ENCODE peak calls at places on chromosomes 11 and 22, in four cellular contexts. Q is tibial nerve; Z is right cardiac atrium; U is CD8-positive, alpha-beta T cell. V is an unnamed sample.

GRCh38 chr11:107591098-107591445 is at the start of gene ELMOD1:
- DNase-seq in Q (no peak), U (no peak), Z (peak; percentile 61), V (peak; percentile 16)

GRCh38 chr11:74276581-74276980 is 34.9 kb downstream of the P4HA3 start:
- DNase-seq in Z (no peak), U (no peak), Q (no peak), V (no peak)

GRCh38 chr11:107707807-107708206 is 4.0 kb downstream of the SLN start:
- DNase-seq in Z (no peak), Q (no peak), U (no peak), V (no peak)

GRCh38 chr11:112425121-112425520 is 164.5 kb upstream of the PLET1 start:
- DNase-seq in Z (no peak), Q (no peak), U (no peak), V (no peak)

GRCh38 chr22:27903805-27904473 is 15.1 kb downstream of the PITPNB start:
- DNase-seq in Z (no peak), U (no peak), Q (no peak), V (no peak)

GRCh38 chr11:1218256-1218787 is 4.5 kb upstream of the MUC5B start:
- DNase-seq in Z (no peak), Q (no peak), U (no peak), V (no peak)

GRCh38 chr11:115848614-115849013 is 344.4 kb upstream of the CADM1 start:
- DNase-seq in U (no peak), Q (no peak), Z (no peak), V (no peak)

GRCh38 chr11:12932485-12932884 is 76.6 kb upstream of the RASSF10 start:
- DNase-seq in Z (no peak), U (no peak), Q (no peak), V (no peak)

GRCh38 chr11:108224908-108225786 is 2.3 kb downstream of the ATM start:
- DNase-seq in Q (peak; percentile 12), Z (no peak), U (peak; percentile 66), V (no peak)

GRCh38 chr11:123186291-123186690 is 8.8 kb downstream of the CLMP start:
- DNase-seq in Z (no peak), Q (no peak), U (no peak), V (no peak)

GRCh38 chr22:44665115-44665514 is 36.9 kb upstream of the PRR5 start:
- DNase-seq in U (no peak), Z (peak; percentile 52), Q (no peak), V (no peak)

GRCh38 chr11:35419713-35420333 is 465 bp upstream of the SLC1A2 start:
- DNase-seq in Z (peak; percentile 25), U (no peak), Q (no peak), V (no peak)

GRCh38 chr22:32324505-32325415 is 32.9 kb upstream of the RFPL3 start:
- DNase-seq in Z (no peak), Q (no peak), U (no peak), V (no peak)

GRCh38 chr22:31055322-31056159 is 25.6 kb upstream of the SMTN start:
- DNase-seq in Q (peak; percentile 76), Z (peak; percentile 94), U (no peak), V (no peak)

GRCh38 chr11:117180020-117180419 is 1.5 kb downstream of the SIDT2 start:
- DNase-seq in U (peak; percentile 47), Q (no peak), Z (no peak), V (peak; percentile 15)

GRCh38 chr11:75980031-75980430 is 165.0 kb downstream of the UVRAG start:
- DNase-seq in Q (no peak), Z (no peak), U (no peak), V (no peak)
- H3K4me3 ChIP-seq in Q (no peak overlapping the region), Z (no peak overlapping the region), U (no peak overlapping the region), V (no peak overlapping the region)

GRCh38 chr22:49662681-49663080 is 165.0 kb downstream of the BRD1 start:
- DNase-seq in Z (no peak), U (no peak), Q (no peak), V (no peak)

GRCh38 chr22:49663823-49664222 is 163.8 kb downstream of the BRD1 start:
- DNase-seq in U (no peak), Z (no peak), Q (no peak), V (no peak)

GRCh38 chr22:49664891-49665290 is 162.8 kb downstream of the BRD1 start:
- DNase-seq in U (peak; percentile 21), Z (no peak), Q (no peak), V (no peak)

GRCh38 chr22:49663311-49663711 is 164.4 kb downstream of the BRD1 start:
- DNase-seq in Q (no peak), Z (no peak), U (no peak), V (no peak)

GRCh38 chr22:49664371-49664881 is 163.2 kb downstream of the BRD1 start:
- DNase-seq in Q (no peak), U (peak; percentile 34), Z (no peak), V (no peak)
- H3K27ac ChIP-seq in Q (no peak overlapping the region), U (no peak overlapping the region), Z (no peak overlapping the region), V (no peak overlapping the region)

GRCh38 chr11:62538470-62539237 is 8.0 kb downstream of the AHNAK start:
- DNase-seq in U (no peak), Q (no peak), Z (no peak), V (no peak)

GRCh38 chr11:62542111-62542745 is 4.4 kb downstream of the AHNAK start:
- DNase-seq in Q (no peak), Z (no peak), U (no peak), V (no peak)

GRCh38 chr11:62542750-62543567 is 3.6 kb downstream of the AHNAK start:
- DNase-seq in Q (peak; percentile 79), U (peak; percentile 84), Z (peak; percentile 86), V (peak; percentile 70)

GRCh38 chr11:62539238-62539925 is 7.2 kb downstream of the AHNAK start:
- DNase-seq in U (peak; percentile 62), Z (peak; percentile 85), Q (no peak), V (no peak)

GRCh38 chr11:62540804-62541671 is 5.6 kb downstream of the AHNAK start:
- DNase-seq in Q (no peak), U (no peak), Z (peak; percentile 46), V (no peak)
- H3K4me3 ChIP-seq in Q (peak overlapping the region; percentile 95), U (no peak overlapping the region), Z (peak overlapping the region; percentile 14), V (peak overlapping the region; percentile 54)

DNA sequence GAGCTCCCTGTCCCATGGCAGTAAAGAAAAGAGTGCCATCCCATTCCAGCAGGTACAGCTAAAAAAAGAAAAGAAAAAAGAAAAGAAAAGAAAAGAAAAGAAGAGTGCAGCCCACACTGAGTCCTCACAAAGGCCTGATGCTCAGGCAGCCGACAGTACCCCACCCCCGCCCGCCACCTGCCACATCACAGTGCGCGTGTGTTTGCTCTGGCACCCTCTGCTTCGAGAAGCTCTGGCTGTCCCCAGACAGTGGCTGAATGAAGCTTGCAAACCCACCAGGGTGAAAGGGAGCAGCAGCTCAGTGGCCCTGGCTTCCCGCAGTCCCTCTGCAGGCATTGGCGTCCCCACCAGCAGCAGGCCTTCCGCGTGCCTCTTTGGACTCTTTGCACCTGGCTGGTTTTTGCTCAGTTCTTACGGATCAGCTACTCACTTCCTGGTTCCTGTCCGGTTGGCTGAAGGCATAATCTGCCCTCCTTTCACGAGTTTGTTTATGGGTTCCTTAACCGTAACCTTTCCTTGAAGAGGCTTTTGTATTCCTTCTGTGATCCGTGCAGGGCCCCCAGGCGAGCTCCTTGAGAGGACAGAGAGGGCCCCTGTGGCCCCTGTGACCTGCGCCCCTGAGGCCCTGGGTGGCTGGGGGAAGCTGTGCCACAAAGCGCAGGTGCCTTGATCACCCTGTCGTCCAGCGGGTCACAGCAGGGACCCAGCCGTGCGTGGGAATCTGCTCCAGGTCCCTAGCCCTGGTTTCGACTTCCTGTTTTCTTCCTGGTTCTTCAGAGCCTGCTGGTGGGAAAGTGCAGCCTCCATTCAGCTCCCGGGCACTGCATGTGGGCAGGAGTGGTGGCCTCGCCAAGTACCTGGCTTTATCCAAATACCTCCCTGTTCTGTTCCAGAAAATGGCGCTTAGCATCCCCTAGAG is 28.0 kb upstream of the FADD start:
- DNase-seq in U (no peak), Z (no peak), Q (no peak), V (no peak)
- H3K27ac ChIP-seq in U (no peak overlapping the region), Z (no peak overlapping the region), Q (no peak overlapping the region), V (no peak overlapping the region)

GRCh38 chr11:27061078-27061477 is 20.5 kb downstream of the BBOX1 start:
- DNase-seq in Q (no peak), Z (no peak), U (no peak), V (no peak)
- H3K4me3 ChIP-seq in Q (no peak overlapping the region), Z (no peak overlapping the region), U (no peak overlapping the region), V (no peak overlapping the region)

GRCh38 chr11:69316941-69317340 is 23.0 kb downstream of the MYEOV start:
- DNase-seq in U (no peak), Q (no peak), Z (no peak), V (no peak)
- H3K27ac ChIP-seq in U (no peak overlapping the region), Q (no peak overlapping the region), Z (no peak overlapping the region), V (no peak overlapping the region)

GRCh38 chr11:31919175-31919574 is 108.1 kb upstream of the PAX6 start:
- DNase-seq in Q (no peak), Z (no peak), U (no peak), V (no peak)
- H3K4me3 ChIP-seq in Q (no peak overlapping the region), Z (no peak overlapping the region), U (no peak overlapping the region), V (no peak overlapping the region)